ENCODE peak calls at places on chromosomes 7 and 10, in six cellular contexts. One of them, this sample, is unnamed.

GRCh38 chr10:29681700-29682444 is 47.1 kb upstream of the SVIL start:
- DNase-seq in left ventricle myocardium superior: no peak
- DNase-seq in stimulated activated CD8-positive, alpha-beta memory T cell treated with anti-CD3 and anti-CD28 coated beads, Interleukin-7, amount 100 ng/mL, for 1 hour: peak
- DNase-seq in upper lobe of right lung: peak
- DNase-seq in midbrain: no peak
- DNase-seq in T-helper 9 cell: peak
- DNase-seq in this sample: no peak

GRCh38 chr7:45623740-45624391 is 49.7 kb downstream of the ADCY1 start:
- DNase-seq in left ventricle myocardium superior: no peak
- DNase-seq in stimulated activated CD8-positive, alpha-beta memory T cell treated with anti-CD3 and anti-CD28 coated beads, Interleukin-7, amount 100 ng/mL, for 1 hour: no peak
- DNase-seq in upper lobe of right lung: no peak
- DNase-seq in midbrain: no peak
- DNase-seq in T-helper 9 cell: no peak
- DNase-seq in this sample: no peak

GRCh38 chr10:48811461-48811860 is 126.8 kb downstream of the WDFY4 start:
- DNase-seq in left ventricle myocardium superior: no peak
- DNase-seq in stimulated activated CD8-positive, alpha-beta memory T cell treated with anti-CD3 and anti-CD28 coated beads, Interleukin-7, amount 100 ng/mL, for 1 hour: no peak
- DNase-seq in upper lobe of right lung: no peak
- DNase-seq in midbrain: no peak
- DNase-seq in T-helper 9 cell: no peak
- DNase-seq in this sample: no peak

GRCh38 chr10:86733260-86733671 is 23.2 kb upstream of the BMPR1A start:
- DNase-seq in left ventricle myocardium superior: no peak
- DNase-seq in stimulated activated CD8-positive, alpha-beta memory T cell treated with anti-CD3 and anti-CD28 coated beads, Interleukin-7, amount 100 ng/mL, for 1 hour: no peak
- DNase-seq in upper lobe of right lung: no peak
- DNase-seq in midbrain: no peak
- DNase-seq in T-helper 9 cell: no peak
- DNase-seq in this sample: no peak

GRCh38 chr7:102305414-102306268 is 19.0 kb downstream of the SH2B2 start:
- DNase-seq in left ventricle myocardium superior: no peak
- DNase-seq in stimulated activated CD8-positive, alpha-beta memory T cell treated with anti-CD3 and anti-CD28 coated beads, Interleukin-7, amount 100 ng/mL, for 1 hour: no peak
- DNase-seq in upper lobe of right lung: no peak
- DNase-seq in midbrain: no peak
- DNase-seq in T-helper 9 cell: no peak
- DNase-seq in this sample: no peak

GRCh38 chr7:138663741-138664710 is 37.1 kb downstream of the SVOPL start:
- DNase-seq in left ventricle myocardium superior: no peak
- DNase-seq in stimulated activated CD8-positive, alpha-beta memory T cell treated with anti-CD3 and anti-CD28 coated beads, Interleukin-7, amount 100 ng/mL, for 1 hour: no peak
- DNase-seq in upper lobe of right lung: peak
- DNase-seq in midbrain: peak
- DNase-seq in T-helper 9 cell: no peak
- DNase-seq in this sample: peak

GRCh38 chr7:97008275-97008917 is 3.0 kb downstream of the DLX6 start:
- DNase-seq in left ventricle myocardium superior: no peak
- DNase-seq in stimulated activated CD8-positive, alpha-beta memory T cell treated with anti-CD3 and anti-CD28 coated beads, Interleukin-7, amount 100 ng/mL, for 1 hour: no peak
- DNase-seq in upper lobe of right lung: no peak
- DNase-seq in midbrain: no peak
- DNase-seq in T-helper 9 cell: no peak
- DNase-seq in this sample: no peak

GRCh38 chr10:34538291-34538829 is 276.7 kb downstream of the PARD3 start:
- DNase-seq in left ventricle myocardium superior: no peak
- DNase-seq in stimulated activated CD8-positive, alpha-beta memory T cell treated with anti-CD3 and anti-CD28 coated beads, Interleukin-7, amount 100 ng/mL, for 1 hour: no peak
- DNase-seq in upper lobe of right lung: no peak
- DNase-seq in midbrain: no peak
- DNase-seq in T-helper 9 cell: no peak
- DNase-seq in this sample: no peak

GRCh38 chr10:598415-599170 is 90.9 kb downstream of the DIP2C start:
- DNase-seq in left ventricle myocardium superior: peak
- DNase-seq in stimulated activated CD8-positive, alpha-beta memory T cell treated with anti-CD3 and anti-CD28 coated beads, Interleukin-7, amount 100 ng/mL, for 1 hour: no peak
- DNase-seq in upper lobe of right lung: peak
- DNase-seq in midbrain: no peak
- DNase-seq in T-helper 9 cell: no peak
- DNase-seq in this sample: no peak

GRCh38 chr10:85916192-85916747 is 450.3 kb downstream of the GRID1 start:
- DNase-seq in left ventricle myocardium superior: no peak
- DNase-seq in stimulated activated CD8-positive, alpha-beta memory T cell treated with anti-CD3 and anti-CD28 coated beads, Interleukin-7, amount 100 ng/mL, for 1 hour: no peak
- DNase-seq in upper lobe of right lung: no peak
- DNase-seq in midbrain: no peak
- DNase-seq in T-helper 9 cell: no peak
- DNase-seq in this sample: no peak

GRCh38 chr10:99788598-99789259 is 6.3 kb downstream of the ABCC2 start:
- DNase-seq in left ventricle myocardium superior: no peak
- DNase-seq in stimulated activated CD8-positive, alpha-beta memory T cell treated with anti-CD3 and anti-CD28 coated beads, Interleukin-7, amount 100 ng/mL, for 1 hour: no peak
- DNase-seq in upper lobe of right lung: no peak
- DNase-seq in midbrain: no peak
- DNase-seq in T-helper 9 cell: no peak
- DNase-seq in this sample: no peak

GRCh38 chr7:9600974-9601373 is 1167.6 kb downstream of the NXPH1 start:
- DNase-seq in left ventricle myocardium superior: no peak
- DNase-seq in stimulated activated CD8-positive, alpha-beta memory T cell treated with anti-CD3 and anti-CD28 coated beads, Interleukin-7, amount 100 ng/mL, for 1 hour: no peak
- DNase-seq in upper lobe of right lung: no peak
- DNase-seq in midbrain: no peak
- DNase-seq in T-helper 9 cell: no peak
- DNase-seq in this sample: no peak

GRCh38 chr7:123571684-123572083 is 14.1 kb upstream of the NDUFA5 start:
- DNase-seq in left ventricle myocardium superior: no peak
- DNase-seq in stimulated activated CD8-positive, alpha-beta memory T cell treated with anti-CD3 and anti-CD28 coated beads, Interleukin-7, amount 100 ng/mL, for 1 hour: no peak
- DNase-seq in upper lobe of right lung: no peak
- DNase-seq in midbrain: no peak
- DNase-seq in T-helper 9 cell: no peak
- DNase-seq in this sample: no peak

GRCh38 chr10:103828107-103828506 is 27.3 kb downstream of the SH3PXD2A start:
- DNase-seq in left ventricle myocardium superior: no peak
- DNase-seq in stimulated activated CD8-positive, alpha-beta memory T cell treated with anti-CD3 and anti-CD28 coated beads, Interleukin-7, amount 100 ng/mL, for 1 hour: no peak
- DNase-seq in upper lobe of right lung: no peak
- DNase-seq in midbrain: no peak
- DNase-seq in T-helper 9 cell: no peak
- DNase-seq in this sample: no peak

GRCh38 chr7:107353701-107354100 is 116.2 kb upstream of the GPR22 start:
- DNase-seq in left ventricle myocardium superior: no peak
- DNase-seq in stimulated activated CD8-positive, alpha-beta memory T cell treated with anti-CD3 and anti-CD28 coated beads, Interleukin-7, amount 100 ng/mL, for 1 hour: no peak
- DNase-seq in upper lobe of right lung: no peak
- DNase-seq in midbrain: no peak
- DNase-seq in T-helper 9 cell: no peak
- DNase-seq in this sample: no peak

GRCh38 chr10:71501402-71501801 is 104.7 kb downstream of the CDH23 start:
- DNase-seq in left ventricle myocardium superior: no peak
- DNase-seq in stimulated activated CD8-positive, alpha-beta memory T cell treated with anti-CD3 and anti-CD28 coated beads, Interleukin-7, amount 100 ng/mL, for 1 hour: no peak
- DNase-seq in upper lobe of right lung: no peak
- DNase-seq in midbrain: no peak
- DNase-seq in T-helper 9 cell: no peak
- DNase-seq in this sample: no peak

GRCh38 chr10:126350216-126350992 is 37.9 kb downstream of the ADAM12 start:
- DNase-seq in left ventricle myocardium superior: no peak
- DNase-seq in stimulated activated CD8-positive, alpha-beta memory T cell treated with anti-CD3 and anti-CD28 coated beads, Interleukin-7, amount 100 ng/mL, for 1 hour: no peak
- DNase-seq in upper lobe of right lung: no peak
- DNase-seq in midbrain: peak
- DNase-seq in T-helper 9 cell: no peak
- DNase-seq in this sample: peak

GRCh38 chr7:131040467-131040932 is 287.2 kb upstream of the MKLN1 start:
- DNase-seq in left ventricle myocardium superior: no peak
- DNase-seq in stimulated activated CD8-positive, alpha-beta memory T cell treated with anti-CD3 and anti-CD28 coated beads, Interleukin-7, amount 100 ng/mL, for 1 hour: no peak
- DNase-seq in upper lobe of right lung: no peak
- DNase-seq in midbrain: peak
- DNase-seq in T-helper 9 cell: no peak
- DNase-seq in this sample: peak

GRCh38 chr10:98664329-98665042 is 217.8 kb upstream of the HPS1 start:
- DNase-seq in left ventricle myocardium superior: no peak
- DNase-seq in stimulated activated CD8-positive, alpha-beta memory T cell treated with anti-CD3 and anti-CD28 coated beads, Interleukin-7, amount 100 ng/mL, for 1 hour: no peak
- DNase-seq in upper lobe of right lung: no peak
- DNase-seq in midbrain: no peak
- DNase-seq in T-helper 9 cell: peak
- DNase-seq in this sample: no peak

GRCh38 chr10:132510174-132510611 is 27.4 kb upstream of the INPP5A start:
- DNase-seq in left ventricle myocardium superior: no peak
- DNase-seq in stimulated activated CD8-positive, alpha-beta memory T cell treated with anti-CD3 and anti-CD28 coated beads, Interleukin-7, amount 100 ng/mL, for 1 hour: no peak
- DNase-seq in upper lobe of right lung: no peak
- DNase-seq in midbrain: no peak
- DNase-seq in T-helper 9 cell: no peak
- DNase-seq in this sample: no peak

GRCh38 chr7:107661081-107661864 is 645 bp downstream of the SLC26A4 start:
- DNase-seq in left ventricle myocardium superior: peak
- DNase-seq in stimulated activated CD8-positive, alpha-beta memory T cell treated with anti-CD3 and anti-CD28 coated beads, Interleukin-7, amount 100 ng/mL, for 1 hour: no peak
- DNase-seq in upper lobe of right lung: peak
- DNase-seq in midbrain: no peak
- DNase-seq in T-helper 9 cell: peak
- DNase-seq in this sample: no peak

GRCh38 chr7:69833964-69834363 is 235.7 kb downstream of the AUTS2 start:
- DNase-seq in left ventricle myocardium superior: no peak
- DNase-seq in stimulated activated CD8-positive, alpha-beta memory T cell treated with anti-CD3 and anti-CD28 coated beads, Interleukin-7, amount 100 ng/mL, for 1 hour: no peak
- DNase-seq in upper lobe of right lung: no peak
- DNase-seq in midbrain: no peak
- DNase-seq in T-helper 9 cell: no peak
- DNase-seq in this sample: no peak

GRCh38 chr7:93530701-93531100 is 43.8 kb downstream of the CALCR start:
- DNase-seq in left ventricle myocardium superior: no peak
- DNase-seq in stimulated activated CD8-positive, alpha-beta memory T cell treated with anti-CD3 and anti-CD28 coated beads, Interleukin-7, amount 100 ng/mL, for 1 hour: no peak
- DNase-seq in upper lobe of right lung: no peak
- DNase-seq in midbrain: no peak
- DNase-seq in T-helper 9 cell: no peak
- DNase-seq in this sample: no peak

GRCh38 chr10:11689945-11690736 is 52.0 kb upstream of the ECHDC3 start:
- DNase-seq in left ventricle myocardium superior: no peak
- DNase-seq in stimulated activated CD8-positive, alpha-beta memory T cell treated with anti-CD3 and anti-CD28 coated beads, Interleukin-7, amount 100 ng/mL, for 1 hour: no peak
- DNase-seq in upper lobe of right lung: no peak
- DNase-seq in midbrain: no peak
- DNase-seq in T-helper 9 cell: no peak
- DNase-seq in this sample: no peak

GRCh38 chr10:124566222-124566888 is 104.7 kb downstream of the LHPP start:
- DNase-seq in left ventricle myocardium superior: no peak
- DNase-seq in stimulated activated CD8-positive, alpha-beta memory T cell treated with anti-CD3 and anti-CD28 coated beads, Interleukin-7, amount 100 ng/mL, for 1 hour: no peak
- DNase-seq in upper lobe of right lung: peak
- DNase-seq in midbrain: no peak
- DNase-seq in T-helper 9 cell: no peak
- DNase-seq in this sample: no peak

GRCh38 chr10:3126741-3127342 is 45.7 kb downstream of the PITRM1 start:
- DNase-seq in left ventricle myocardium superior: peak
- DNase-seq in stimulated activated CD8-positive, alpha-beta memory T cell treated with anti-CD3 and anti-CD28 coated beads, Interleukin-7, amount 100 ng/mL, for 1 hour: no peak
- DNase-seq in upper lobe of right lung: no peak
- DNase-seq in midbrain: no peak
- DNase-seq in T-helper 9 cell: no peak
- DNase-seq in this sample: no peak

GRCh38 chr10:133010095-133010837 is 67.9 kb upstream of the CFAP46 start:
- DNase-seq in left ventricle myocardium superior: no peak
- DNase-seq in stimulated activated CD8-positive, alpha-beta memory T cell treated with anti-CD3 and anti-CD28 coated beads, Interleukin-7, amount 100 ng/mL, for 1 hour: no peak
- DNase-seq in upper lobe of right lung: no peak
- DNase-seq in midbrain: no peak
- DNase-seq in T-helper 9 cell: no peak
- DNase-seq in this sample: no peak

GRCh38 chr7:80775481-80775880 is 137.0 kb downstream of the CD36 start:
- DNase-seq in left ventricle myocardium superior: no peak
- DNase-seq in stimulated activated CD8-positive, alpha-beta memory T cell treated with anti-CD3 and anti-CD28 coated beads, Interleukin-7, amount 100 ng/mL, for 1 hour: no peak
- DNase-seq in upper lobe of right lung: no peak
- DNase-seq in midbrain: no peak
- DNase-seq in T-helper 9 cell: no peak
- DNase-seq in this sample: no peak

GRCh38 chr10:98748298-98748697 is 301.6 kb upstream of the HPS1 start:
- DNase-seq in left ventricle myocardium superior: no peak
- DNase-seq in stimulated activated CD8-positive, alpha-beta memory T cell treated with anti-CD3 and anti-CD28 coated beads, Interleukin-7, amount 100 ng/mL, for 1 hour: no peak
- DNase-seq in upper lobe of right lung: no peak
- DNase-seq in midbrain: no peak
- DNase-seq in T-helper 9 cell: no peak
- DNase-seq in this sample: no peak

GRCh38 chr7:100824499-100825214 is 2.7 kb downstream of the EPHB4 start:
- DNase-seq in left ventricle myocardium superior: no peak
- DNase-seq in stimulated activated CD8-positive, alpha-beta memory T cell treated with anti-CD3 and anti-CD28 coated beads, Interleukin-7, amount 100 ng/mL, for 1 hour: no peak
- DNase-seq in upper lobe of right lung: no peak
- DNase-seq in midbrain: no peak
- DNase-seq in T-helper 9 cell: no peak
- DNase-seq in this sample: no peak

GRCh38 chr10:83372646-83373045 is 766.7 kb upstream of the GHITM start:
- DNase-seq in left ventricle myocardium superior: no peak
- DNase-seq in stimulated activated CD8-positive, alpha-beta memory T cell treated with anti-CD3 and anti-CD28 coated beads, Interleukin-7, amount 100 ng/mL, for 1 hour: no peak
- DNase-seq in upper lobe of right lung: no peak
- DNase-seq in midbrain: no peak
- DNase-seq in T-helper 9 cell: no peak
- DNase-seq in this sample: no peak

GRCh38 chr7:2689951-2690705 is 2.1 kb downstream of the AMZ1 start:
- DNase-seq in left ventricle myocardium superior: no peak
- DNase-seq in stimulated activated CD8-positive, alpha-beta memory T cell treated with anti-CD3 and anti-CD28 coated beads, Interleukin-7, amount 100 ng/mL, for 1 hour: no peak
- DNase-seq in upper lobe of right lung: no peak
- DNase-seq in midbrain: no peak
- DNase-seq in T-helper 9 cell: no peak
- DNase-seq in this sample: no peak

GRCh38 chr7:45080265-45080957 is 8.4 kb downstream of the NACAD start:
- DNase-seq in left ventricle myocardium superior: no peak
- DNase-seq in stimulated activated CD8-positive, alpha-beta memory T cell treated with anti-CD3 and anti-CD28 coated beads, Interleukin-7, amount 100 ng/mL, for 1 hour: no peak
- DNase-seq in upper lobe of right lung: peak
- DNase-seq in midbrain: no peak
- DNase-seq in T-helper 9 cell: no peak
- DNase-seq in this sample: no peak

GRCh38 chr7:36202347-36202896 is 49.4 kb downstream of the EEPD1 start:
- DNase-seq in left ventricle myocardium superior: no peak
- DNase-seq in stimulated activated CD8-positive, alpha-beta memory T cell treated with anti-CD3 and anti-CD28 coated beads, Interleukin-7, amount 100 ng/mL, for 1 hour: no peak
- DNase-seq in upper lobe of right lung: no peak
- DNase-seq in midbrain: no peak
- DNase-seq in T-helper 9 cell: no peak
- DNase-seq in this sample: no peak